ENCODE peak calls at places on chromosomes 5 and 9, in six cellular contexts. One of them, this sample, is unnamed.

GRCh38 chr5:150402226-150402773 is 10.4 kb downstream of the CD74 start:
- DNase-seq in GM13977: no peak
- DNase-seq in GM06990: peak
- DNase-seq in psoas muscle: no peak
- DNase-seq in thoracic aorta: no peak
- DNase-seq in GM12865: peak
- DNase-seq in this sample: no peak

GRCh38 chr5:4921929-4922328 is 218.2 kb upstream of the ADAMTS16 start:
- DNase-seq in GM12865: no peak
- DNase-seq in GM13977: no peak
- DNase-seq in thoracic aorta: no peak
- DNase-seq in psoas muscle: no peak
- DNase-seq in GM06990: no peak
- DNase-seq in this sample: no peak

GRCh38 chr5:67211926-67212325 is 15.3 kb upstream of the CD180 start:
- DNase-seq in GM06990: no peak
- DNase-seq in thoracic aorta: no peak
- DNase-seq in psoas muscle: no peak
- DNase-seq in GM13977: no peak
- DNase-seq in GM12865: no peak
- DNase-seq in this sample: no peak

GRCh38 chr5:166907314-166907713 is 1384.1 kb upstream of the WWC1 start:
- DNase-seq in GM13977: no peak
- DNase-seq in GM06990: no peak
- DNase-seq in psoas muscle: no peak
- DNase-seq in GM12865: no peak
- DNase-seq in thoracic aorta: no peak
- DNase-seq in this sample: no peak

GRCh38 chr5:155728857-155729683 is 597.9 kb upstream of the SGCD start:
- DNase-seq in thoracic aorta: no peak
- DNase-seq in psoas muscle: peak
- DNase-seq in GM13977: peak
- DNase-seq in GM06990: no peak
- DNase-seq in GM12865: no peak
- DNase-seq in this sample: peak

GRCh38 chr5:122312670-122312988 is 592 bp downstream of the SNCAIP start:
- DNase-seq in GM13977: peak
- DNase-seq in GM12865: no peak
- DNase-seq in psoas muscle: no peak
- DNase-seq in GM06990: peak
- DNase-seq in thoracic aorta: no peak
- DNase-seq in this sample: no peak

GRCh38 chr5:118531276-118531675 is 457.1 kb downstream of the DTWD2 start:
- DNase-seq in GM13977: no peak
- DNase-seq in psoas muscle: no peak
- DNase-seq in GM06990: no peak
- DNase-seq in thoracic aorta: no peak
- DNase-seq in GM12865: no peak
- DNase-seq in this sample: no peak

GRCh38 chr5:124289641-124290201 is 456.7 kb downstream of the ZNF608 start:
- DNase-seq in GM12865: peak
- DNase-seq in thoracic aorta: no peak
- DNase-seq in GM13977: no peak
- DNase-seq in GM06990: no peak
- DNase-seq in psoas muscle: no peak
- DNase-seq in this sample: no peak

GRCh38 chr5:65468633-65469032 is 13.1 kb downstream of the ADAMTS6 start:
- DNase-seq in thoracic aorta: no peak
- DNase-seq in GM13977: no peak
- DNase-seq in psoas muscle: no peak
- DNase-seq in GM12865: no peak
- DNase-seq in GM06990: no peak
- DNase-seq in this sample: no peak

GRCh38 chr9:35042081-35042604 is 30.3 kb downstream of the VCP start:
- DNase-seq in thoracic aorta: no peak
- DNase-seq in GM13977: no peak
- DNase-seq in psoas muscle: no peak
- DNase-seq in GM06990: no peak
- DNase-seq in GM12865: no peak
- DNase-seq in this sample: no peak

GRCh38 chr9:91047993-91048607 is 246.5 kb downstream of the SYK start:
- DNase-seq in GM13977: no peak
- DNase-seq in psoas muscle: no peak
- DNase-seq in thoracic aorta: no peak
- DNase-seq in GM12865: peak
- DNase-seq in GM06990: no peak
- DNase-seq in this sample: peak

GRCh38 chr5:180785151-180785781 is 17.3 kb downstream of the MGAT1 start:
- DNase-seq in psoas muscle: no peak
- DNase-seq in GM12865: no peak
- DNase-seq in GM06990: no peak
- DNase-seq in GM13977: no peak
- DNase-seq in thoracic aorta: no peak
- DNase-seq in this sample: no peak

GRCh38 chr5:67416133-67416937 is 219.7 kb upstream of the CD180 start:
- DNase-seq in psoas muscle: no peak
- DNase-seq in thoracic aorta: no peak
- DNase-seq in GM13977: no peak
- DNase-seq in GM12865: peak
- DNase-seq in GM06990: peak
- DNase-seq in this sample: peak

GRCh38 chr9:134698587-134699342 is 57.2 kb downstream of the COL5A1 start:
- DNase-seq in GM13977: peak
- DNase-seq in psoas muscle: peak
- DNase-seq in thoracic aorta: no peak
- DNase-seq in GM12865: peak
- DNase-seq in GM06990: peak
- DNase-seq in this sample: peak

GRCh38 chr9:129221233-129221632 is 43.2 kb upstream of the IER5L start:
- DNase-seq in GM13977: peak
- DNase-seq in thoracic aorta: no peak
- DNase-seq in GM12865: peak
- DNase-seq in GM06990: peak
- DNase-seq in psoas muscle: no peak
- DNase-seq in this sample: peak

GRCh38 chr9:72363908-72364678 is 915 bp downstream of the ZFAND5 start:
- DNase-seq in GM13977: peak
- DNase-seq in GM06990: peak
- DNase-seq in GM12865: peak
- DNase-seq in thoracic aorta: peak
- DNase-seq in psoas muscle: peak
- DNase-seq in this sample: peak

GRCh38 chr5:91266184-91266705 is 116.9 kb downstream of the ARRDC3 start:
- DNase-seq in psoas muscle: no peak
- DNase-seq in GM13977: peak
- DNase-seq in thoracic aorta: no peak
- DNase-seq in GM06990: peak
- DNase-seq in GM12865: peak
- DNase-seq in this sample: no peak

GRCh38 chr5:172871561-172871960 is 37.5 kb downstream of the ERGIC1 start:
- DNase-seq in GM06990: no peak
- DNase-seq in GM13977: no peak
- DNase-seq in GM12865: no peak
- DNase-seq in thoracic aorta: no peak
- DNase-seq in psoas muscle: peak
- DNase-seq in this sample: no peak

GRCh38 chr9:110828148-110828730 is 159.6 kb downstream of the MUSK start:
- DNase-seq in GM13977: no peak
- DNase-seq in thoracic aorta: peak
- DNase-seq in psoas muscle: no peak
- DNase-seq in GM12865: no peak
- DNase-seq in GM06990: no peak
- DNase-seq in this sample: no peak

GRCh38 chr5:76391014-76391413 is 12.1 kb upstream of the IQGAP2 start:
- DNase-seq in GM06990: no peak
- DNase-seq in psoas muscle: no peak
- DNase-seq in GM13977: no peak
- DNase-seq in thoracic aorta: no peak
- DNase-seq in GM12865: no peak
- DNase-seq in this sample: peak

GRCh38 chr5:123997354-123998215 is 485.6 kb downstream of the CSNK1G3 start:
- DNase-seq in GM13977: no peak
- DNase-seq in GM12865: no peak
- DNase-seq in GM06990: no peak
- DNase-seq in thoracic aorta: no peak
- DNase-seq in psoas muscle: no peak
- DNase-seq in this sample: no peak

GRCh38 chr5:95641803-95642220 is 4.8 kb upstream of the RFESD start:
- DNase-seq in GM12865: no peak
- DNase-seq in thoracic aorta: no peak
- DNase-seq in psoas muscle: no peak
- DNase-seq in GM13977: no peak
- DNase-seq in GM06990: no peak
- DNase-seq in this sample: no peak

GRCh38 chr5:141848771-141849370 is 29.3 kb downstream of the PCDH1 start:
- DNase-seq in GM12865: peak
- DNase-seq in psoas muscle: no peak
- DNase-seq in thoracic aorta: peak
- DNase-seq in GM13977: no peak
- DNase-seq in GM06990: no peak
- DNase-seq in this sample: peak

GRCh38 chr9:7439355-7439978 is 360.1 kb downstream of the DMAC1 start:
- DNase-seq in psoas muscle: no peak
- DNase-seq in GM13977: no peak
- DNase-seq in GM12865: no peak
- DNase-seq in thoracic aorta: no peak
- DNase-seq in GM06990: no peak
- DNase-seq in this sample: no peak

GRCh38 chr5:14790220-14790619 is 81.4 kb downstream of the ANKH start:
- DNase-seq in GM06990: no peak
- DNase-seq in GM13977: no peak
- DNase-seq in thoracic aorta: no peak
- DNase-seq in GM12865: no peak
- DNase-seq in psoas muscle: no peak
- DNase-seq in this sample: no peak

GRCh38 chr5:178421699-178422399 is 168.3 kb downstream of the COL23A1 start:
- DNase-seq in GM12865: no peak
- DNase-seq in thoracic aorta: no peak
- DNase-seq in psoas muscle: no peak
- DNase-seq in GM06990: no peak
- DNase-seq in GM13977: no peak
- DNase-seq in this sample: no peak

GRCh38 chr5:178421128-178421527 is 169.1 kb downstream of the COL23A1 start:
- DNase-seq in GM13977: no peak
- DNase-seq in GM12865: no peak
- DNase-seq in GM06990: no peak
- DNase-seq in thoracic aorta: no peak
- DNase-seq in psoas muscle: no peak
- DNase-seq in this sample: no peak

GRCh38 chr5:178419651-178420050 is 170.5 kb downstream of the COL23A1 start:
- DNase-seq in GM13977: no peak
- DNase-seq in GM12865: no peak
- DNase-seq in GM06990: no peak
- DNase-seq in psoas muscle: no peak
- DNase-seq in thoracic aorta: no peak
- DNase-seq in this sample: no peak

GRCh38 chr5:178419196-178419595 is 171.0 kb downstream of the COL23A1 start:
- DNase-seq in thoracic aorta: no peak
- DNase-seq in GM12865: no peak
- DNase-seq in psoas muscle: no peak
- DNase-seq in GM06990: no peak
- DNase-seq in GM13977: no peak
- DNase-seq in this sample: no peak

GRCh38 chr5:178420424-178420823 is 169.8 kb downstream of the COL23A1 start:
- DNase-seq in GM06990: no peak
- DNase-seq in thoracic aorta: no peak
- DNase-seq in GM12865: no peak
- DNase-seq in psoas muscle: no peak
- DNase-seq in GM13977: no peak
- DNase-seq in this sample: no peak
- TF ChIP-seq CTCF in GM06990: no peak
- TF ChIP-seq CTCF in thoracic aorta: no peak
- TF ChIP-seq CTCF in GM12865: no peak
- TF ChIP-seq CTCF in psoas muscle: no peak
- TF ChIP-seq CTCF in GM13977: no peak
- TF ChIP-seq CTCF in this sample: no peak

DNA sequence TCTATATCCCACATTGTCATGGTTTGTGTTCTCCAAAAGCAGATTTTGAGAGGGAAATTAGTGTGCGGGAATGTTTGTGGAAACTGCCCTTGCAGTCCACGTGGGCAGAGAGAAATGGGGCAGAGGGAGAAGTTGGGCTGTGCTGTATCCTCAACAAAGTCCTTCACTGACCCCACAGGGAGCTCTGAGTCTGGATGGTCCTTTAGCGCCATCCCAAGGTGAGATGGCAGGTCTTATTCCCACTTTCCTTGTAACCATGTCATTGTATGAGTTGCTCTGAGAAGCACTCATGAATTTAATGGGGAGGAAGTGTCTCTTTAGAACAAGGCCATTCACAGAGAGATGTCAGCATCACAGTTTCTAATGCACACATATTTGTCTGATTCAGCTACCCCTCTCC is 127.1 kb downstream of the ANKRD18B start:
- DNase-seq in GM06990: no peak
- DNase-seq in psoas muscle: no peak
- DNase-seq in GM13977: no peak
- DNase-seq in GM12865: no peak
- DNase-seq in thoracic aorta: no peak
- DNase-seq in this sample: no peak
- TF ChIP-seq CTCF in GM06990: no peak
- TF ChIP-seq CTCF in psoas muscle: no peak
- TF ChIP-seq CTCF in GM13977: no peak
- TF ChIP-seq CTCF in GM12865: no peak
- TF ChIP-seq CTCF in thoracic aorta: no peak
- TF ChIP-seq CTCF in this sample: no peak

DNA sequence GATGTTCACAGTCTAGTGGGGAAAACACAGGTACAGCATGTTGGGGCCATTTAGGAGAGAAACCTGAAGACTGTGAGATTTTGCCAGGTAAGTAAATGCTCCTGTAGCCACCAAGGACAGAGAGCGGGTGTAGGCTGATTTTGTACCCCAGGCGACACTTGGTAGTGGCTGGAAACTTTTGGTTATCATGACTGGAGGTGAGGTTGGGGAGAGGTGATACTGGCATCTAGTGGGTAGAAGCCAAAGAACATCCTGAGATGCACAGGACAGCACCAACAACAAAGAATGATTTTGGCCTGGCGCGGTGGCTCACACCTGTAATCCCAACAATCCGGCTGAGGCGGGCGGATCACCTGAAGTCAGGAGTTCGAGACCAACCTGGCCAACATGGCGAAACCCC is 38.8 kb upstream of the PWWP2A start:
- DNase-seq in GM12865: peak
- DNase-seq in thoracic aorta: no peak
- DNase-seq in GM13977: no peak
- DNase-seq in psoas muscle: no peak
- DNase-seq in GM06990: no peak
- DNase-seq in this sample: no peak
- TF ChIP-seq CTCF in GM12865: peak
- TF ChIP-seq CTCF in thoracic aorta: no peak
- TF ChIP-seq CTCF in GM13977: peak
- TF ChIP-seq CTCF in psoas muscle: no peak
- TF ChIP-seq CTCF in GM06990: peak
- TF ChIP-seq CTCF in this sample: no peak

DNA sequence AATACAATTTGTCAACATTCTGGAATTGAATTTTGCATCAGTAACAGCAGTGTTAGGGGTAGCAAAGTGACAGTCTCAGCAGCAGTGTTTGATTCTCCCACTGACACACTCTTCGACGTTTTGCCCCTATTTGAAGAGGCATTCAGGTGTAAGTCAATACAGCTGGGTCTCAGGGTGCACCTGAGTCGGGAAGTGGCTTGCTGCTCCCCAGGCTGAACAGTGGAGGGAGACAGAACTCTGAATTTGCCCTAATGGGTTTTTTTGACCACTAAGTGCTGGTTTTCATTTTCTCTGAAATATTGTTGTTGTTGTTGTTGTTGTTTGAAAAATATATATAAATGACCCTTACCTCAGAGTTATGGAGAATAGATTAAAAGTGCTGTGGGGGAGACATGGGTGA is 223.2 kb downstream of the TLR4 start:
- DNase-seq in GM06990: no peak
- DNase-seq in thoracic aorta: no peak
- DNase-seq in GM13977: no peak
- DNase-seq in psoas muscle: no peak
- DNase-seq in GM12865: no peak
- DNase-seq in this sample: no peak
- TF ChIP-seq CTCF in GM06990: peak
- TF ChIP-seq CTCF in thoracic aorta: no peak
- TF ChIP-seq CTCF in GM13977: peak
- TF ChIP-seq CTCF in psoas muscle: no peak
- TF ChIP-seq CTCF in GM12865: peak
- TF ChIP-seq CTCF in this sample: no peak

This sample was measured in activated CD8-positive, alpha-beta T cell treated with anti-CD3 and anti-CD28 coated beads for 36 hours.